ENCODE peak calls at places on chromosomes 12 and 14, in nine cellular contexts. J is GM23248, R is HCT116, W is MM.1S, V is hepatocyte, B is SK-N-SH, P is neural progenitor cell, X is OCI-LY7, M is GM23338. O is an unnamed sample.
A peak's percentile ranks its signal among the peaks of the same experiment; 100 is the strongest.

GRCh38 chr14:45249847-45250575 is 3.0 kb downstream of the MIS18BP1 start:
- DNase-seq in J (peak; percentile 34), R (no peak), W (peak; percentile 31), V (peak; percentile 45), B (no peak), P (no peak), X (peak; percentile 45), M (no peak), O (peak; percentile 33)

GRCh38 chr12:128381961-128382360 is 115.0 kb downstream of the TMEM132C start:
- DNase-seq in J (no peak), R (no peak), W (no peak), V (no peak), B (no peak), P (no peak), X (no peak), M (no peak), O (no peak)

GRCh38 chr12:30622509-30622908 is 73.2 kb downstream of the IPO8 start:
- DNase-seq in J (peak; percentile 82), R (no peak), W (no peak), V (no peak), B (no peak), P (no peak), X (no peak), M (no peak), O (peak; percentile 48)

GRCh38 chr12:26754148-26754547 is 78.8 kb downstream of the ITPR2 start:
- DNase-seq in J (no peak), R (no peak), W (no peak), V (no peak), B (no peak), P (no peak), X (no peak), M (no peak), O (no peak)

GRCh38 chr12:113392988-113393579 is 10.6 kb downstream of the SDS start:
- DNase-seq in J (peak; percentile 21), R (peak; percentile 22), W (no peak), V (no peak), B (peak; percentile 46), P (peak; percentile 66), X (no peak), M (peak; percentile 92), O (no peak)

GRCh38 chr14:94132285-94132887 is 3.0 kb upstream of the IFI27L2 start:
- DNase-seq in J (peak; percentile 83), R (peak; percentile 66), W (peak; percentile 48), V (peak; percentile 84), B (peak; percentile 52), P (peak; percentile 80), X (peak; percentile 79), M (peak; percentile 86), O (peak; percentile 78)

GRCh38 chr14:50061664-50062437 is 54.5 kb downstream of the VCPKMT start:
- DNase-seq in J (peak; percentile 28), R (no peak), W (no peak), V (peak; percentile 62), B (peak; percentile 83), P (no peak), X (peak; percentile 94), M (no peak), O (peak; percentile 63)

GRCh38 chr12:105713901-105714300 is 383.4 kb downstream of the C12orf75 start:
- DNase-seq in J (no peak), R (no peak), W (no peak), V (no peak), B (no peak), P (no peak), X (no peak), M (no peak), O (no peak)

GRCh38 chr14:58693048-58693447 is 55.3 kb downstream of the DACT1 start:
- DNase-seq in J (no peak), R (no peak), W (no peak), V (no peak), B (no peak), P (no peak), X (no peak), M (no peak), O (no peak)

GRCh38 chr14:60092516-60092915 is 793 bp downstream of the PCNX4 start:
- DNase-seq in J (peak; percentile 77), R (no peak), W (peak; percentile 9), V (peak; percentile 38), B (peak; percentile 38), P (peak; percentile 32), X (peak; percentile 63), M (peak; percentile 11), O (peak; percentile 65)

GRCh38 chr12:94100254-94100653 is 48.1 kb upstream of the PLXNC1 start:
- DNase-seq in J (peak; percentile 34), R (no peak), W (no peak), V (peak; percentile 53), B (no peak), P (no peak), X (no peak), M (no peak), O (peak; percentile 95)

GRCh38 chr14:45085004-45085403 is 1.1 kb downstream of the PRPF39 start:
- DNase-seq in J (peak; percentile 58), R (no peak), W (no peak), V (peak; percentile 38), B (no peak), P (peak; percentile 2), X (peak; percentile 35), M (no peak), O (peak; percentile 15)

GRCh38 chr12:2292560-2292959 is 239.8 kb downstream of the CACNA1C start:
- DNase-seq in J (no peak), R (no peak), W (no peak), V (peak; percentile 27), B (peak; percentile 53), P (no peak), X (no peak), M (no peak), O (no peak)

GRCh38 chr12:6374028-6374780 is 1.2 kb downstream of the SCNN1A start:
- DNase-seq in J (no peak), R (no peak), W (no peak), V (no peak), B (no peak), P (no peak), X (no peak), M (no peak), O (no peak)

GRCh38 chr12:113161415-113162016 is 12.0 kb downstream of the CFAP73 start:
- DNase-seq in J (no peak), R (peak; percentile 74), W (no peak), V (no peak), B (peak; percentile 95), P (peak; percentile 99), X (peak; percentile 99), M (peak; percentile 98), O (peak; percentile 24)

GRCh38 chr14:58566979-58567378 is 70.8 kb upstream of the DACT1 start:
- DNase-seq in J (no peak), R (no peak), W (peak; percentile 35), V (no peak), B (no peak), P (no peak), X (no peak), M (no peak), O (no peak)

GRCh38 chr12:109715310-109716091 is 1.9 kb downstream of the FAM222A start:
- DNase-seq in J (peak; percentile 42), R (no peak), W (peak; percentile 6), V (no peak), B (peak; percentile 87), P (peak; percentile 69), X (no peak), M (peak; percentile 51), O (no peak)

DNA sequence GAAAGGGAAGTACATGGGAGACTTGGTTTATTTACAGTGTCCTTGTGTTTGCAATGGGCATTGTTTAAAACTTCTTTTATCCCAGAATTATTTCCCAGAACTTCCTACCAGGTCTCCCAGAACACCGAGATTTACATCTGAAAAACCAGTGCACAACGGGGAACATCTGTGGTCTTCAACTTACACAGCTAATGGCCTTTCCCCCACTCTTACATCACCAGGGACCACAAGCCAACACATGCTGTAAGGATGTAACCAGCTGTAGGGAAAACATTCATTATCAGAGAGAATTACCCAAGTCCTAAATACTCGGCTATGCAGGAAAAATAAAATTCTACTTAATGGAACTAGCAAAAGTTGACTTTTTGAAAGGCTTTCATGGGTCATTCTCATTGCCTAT is 267.6 kb downstream of the DUSP6 start:
- DNase-seq in J (peak; percentile 20), R (no peak), W (no peak), V (no peak), B (no peak), P (no peak), X (no peak), M (no peak), O (no peak)
- H3K4me1 ChIP-seq in J (peaks cover 17% of the 10 kb centered on the region), R (peaks cover 9% of the 10 kb centered on the region), W (no peaks in the 10 kb centered on the region), V (no peaks in the 10 kb centered on the region), B (peaks cover 17% of the 10 kb centered on the region), P (peaks cover 34% of the 10 kb centered on the region), X (no peaks in the 10 kb centered on the region), M (peaks cover 65% of the 10 kb centered on the region), O (peaks cover 8% of the 10 kb centered on the region)

DNA sequence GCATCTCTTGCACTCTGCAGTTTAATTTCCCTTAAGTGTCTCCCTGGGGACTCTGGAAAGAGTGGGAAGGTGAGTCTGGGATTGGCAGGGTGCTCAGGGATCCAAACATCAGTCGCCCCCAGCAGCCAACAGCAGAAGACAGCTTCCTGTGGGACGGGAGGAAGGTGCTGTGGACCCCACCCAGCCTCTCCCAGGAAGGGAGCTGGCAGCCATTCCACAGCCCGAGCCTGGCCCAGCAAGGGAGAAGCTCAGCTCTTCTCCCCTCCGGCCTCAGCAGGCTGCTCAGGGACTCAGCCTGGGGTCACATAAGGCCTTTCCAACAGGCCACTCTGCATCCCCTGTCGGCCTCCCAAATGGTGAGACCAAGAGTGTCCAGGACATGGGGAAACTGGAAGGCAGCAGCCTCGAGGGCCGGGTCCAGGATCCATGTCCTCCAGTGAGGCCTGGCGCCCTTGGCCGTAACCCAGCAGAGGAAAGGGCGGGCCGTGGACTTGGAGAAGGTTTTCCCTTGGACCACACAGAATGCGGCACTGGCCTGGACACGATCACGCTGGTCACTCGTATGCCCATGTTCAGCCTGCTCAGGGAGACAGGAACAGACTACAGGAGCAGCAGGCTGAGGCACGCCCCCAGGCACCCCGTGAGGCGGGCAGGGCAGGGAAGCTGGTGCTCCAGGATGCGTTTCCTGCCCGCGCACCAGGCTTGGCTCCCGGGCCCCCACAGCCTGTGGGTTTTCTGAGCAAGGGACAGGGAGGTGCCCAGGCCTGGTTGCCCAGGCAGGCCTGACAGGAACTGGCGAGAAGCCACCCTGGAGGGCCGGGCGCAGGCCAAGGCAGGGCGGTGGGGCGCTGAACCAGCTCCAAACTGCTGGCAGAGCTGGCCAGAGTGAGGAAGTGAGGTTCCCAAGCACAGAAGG is 3.5 kb downstream of the XRCC3 start:
- DNase-seq in J (peak; percentile 41), R (no peak), W (no peak), V (no peak), B (no peak), P (no peak), X (no peak), M (no peak), O (peak; percentile 56)
- TF ChIP-seq EZH2phosphoT487 in J (no peak), R (no peak), W (no peak), V (no peak), B (no peak), P (no peak), X (no peak), M (no peak), O (no peak)

DNA sequence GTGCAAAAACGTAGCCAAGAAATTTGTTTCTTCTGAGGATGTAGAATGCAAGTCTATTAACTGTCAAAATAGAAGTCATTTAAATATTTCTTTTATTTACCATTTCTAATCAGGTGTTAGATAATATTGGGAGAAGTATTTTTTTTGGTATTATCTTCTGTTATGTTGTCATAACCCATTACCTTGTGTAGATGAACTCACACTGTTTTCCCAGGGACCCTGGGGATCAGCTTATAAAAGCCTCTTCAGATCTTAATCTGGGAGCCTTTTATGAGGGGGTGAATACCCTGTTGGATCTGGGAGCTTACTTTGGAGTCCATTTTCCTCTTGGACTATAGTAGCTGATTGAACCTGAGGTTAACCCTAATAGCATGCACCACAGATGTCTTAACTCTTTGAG is 176.3 kb upstream of the ATP2B1 start:
- DNase-seq in J (no peak), R (no peak), W (no peak), V (no peak), B (no peak), P (peak; percentile 64), X (no peak), M (no peak), O (no peak)
- H3K4me1 ChIP-seq in J (no peaks in the 10 kb centered on the region), R (no peaks in the 10 kb centered on the region), W (peaks cover 9% of the 10 kb centered on the region), V (no peaks in the 10 kb centered on the region), B (no peaks in the 10 kb centered on the region), P (peaks cover 59% of the 10 kb centered on the region), X (peaks cover 21% of the 10 kb centered on the region), M (peaks cover 20% of the 10 kb centered on the region), O (no peaks in the 10 kb centered on the region)

GRCh38 chr12:122921917-122922316 is 26.0 kb upstream of the VPS37B start:
- DNase-seq in J (no peak), R (no peak), W (no peak), V (no peak), B (no peak), P (no peak), X (no peak), M (no peak), O (no peak)
- TF ChIP-seq EZH2phosphoT487 in J (no peak), R (no peak), W (no peak), V (no peak), B (no peak), P (no peak), X (no peak), M (no peak), O (no peak)

O was measured in PC-3.